ENCODE peak calls at places on chromosomes 2 and 18, in ten cellular contexts. F is T-helper 2 cell; H is effector memory CD8-positive, alpha-beta T cell; C is foreskin fibroblast; A is NCI-H510A treated with DMSO at 0.1 percent for 48 hours; Z is naive thymus-derived CD8-positive, alpha-beta T cell; X is T-helper 9 cell; E is C1 segment of cervical spinal cord; D is mesendoderm; G is NCI-H748 treated with DMSO at 0.1 percent for 48 hours. N is an unnamed sample.

GRCh38 chr18:79481041-79481790 is 85.5 kb downstream of the NFATC1 start:
- DNase-seq in F (peak), H (no peak), C (no peak), A (no peak), Z (peak), X (no peak), E (no peak), D (no peak), G (no peak), N (no peak)

GRCh38 chr2:101754613-101755012 is 57.1 kb downstream of the MAP4K4 start:
- DNase-seq in F (no peak), H (no peak), C (peak), A (no peak), Z (no peak), X (no peak), E (no peak), D (no peak), G (no peak), N (no peak)

GRCh38 chr18:58254873-58255511 is 211.0 kb downstream of the NEDD4L start:
- DNase-seq in F (no peak), H (no peak), C (no peak), A (peak), Z (no peak), X (no peak), E (no peak), D (peak), G (no peak), N (no peak)

GRCh38 chr2:115946341-115946740 is 1503.9 kb downstream of the DPP10 start:
- DNase-seq in F (no peak), H (no peak), C (no peak), A (no peak), Z (no peak), X (no peak), E (no peak), D (no peak), G (no peak), N (no peak)

GRCh38 chr2:45843136-45843535 is 191.7 kb downstream of the PRKCE start:
- DNase-seq in F (no peak), H (no peak), C (no peak), A (no peak), Z (no peak), X (no peak), E (no peak), D (no peak), G (no peak), N (no peak)

GRCh38 chr2:172181840-172182239 is 79.1 kb upstream of the DLX2 start:
- DNase-seq in F (no peak), H (no peak), C (no peak), A (no peak), Z (no peak), X (no peak), E (no peak), D (peak), G (no peak), N (no peak)

GRCh38 chr2:231521-232185 is 32.2 kb downstream of the SH3YL1 start:
- DNase-seq in F (no peak), H (no peak), C (no peak), A (no peak), Z (no peak), X (no peak), E (peak), D (no peak), G (no peak), N (no peak)

GRCh38 chr2:27958711-27959378 is 68.3 kb downstream of the BABAM2 start:
- DNase-seq in F (no peak), H (no peak), C (peak), A (no peak), Z (no peak), X (no peak), E (no peak), D (no peak), G (no peak), N (no peak)

GRCh38 chr18:24231773-24232735 is 93.2 kb downstream of the CABYR start:
- DNase-seq in F (no peak), H (no peak), C (peak), A (no peak), Z (no peak), X (no peak), E (no peak), D (no peak), G (no peak), N (no peak)

GRCh38 chr18:29096380-29096779 is 919.5 kb upstream of the CDH2 start:
- DNase-seq in F (no peak), H (no peak), C (no peak), A (peak), Z (no peak), X (no peak), E (no peak), D (no peak), G (no peak), N (no peak)

GRCh38 chr2:104443137-104443536 is 410.8 kb upstream of the POU3F3 start:
- DNase-seq in F (no peak), H (no peak), C (no peak), A (no peak), Z (no peak), X (no peak), E (no peak), D (no peak), G (no peak), N (no peak)